ENCODE peak calls at places on chromosomes 5 and 9, in ten cellular contexts. X is IMR-90, H is breast epithelium, L is gastrocnemius medialis, D is esophagus squamous epithelium, Y is ovary, O is Peyer's patch, E is transverse colon, A is lower leg skin, V is suprapubic skin. T is an unnamed sample.

GRCh38 chr5:20524956-20525529 is 537.0 kb upstream of the CDH18 start:
- DNase-seq in X (no peak), H (no peak), L (no peak), D (no peak), Y (no peak), O (no peak), E (no peak), A (no peak), V (no peak), T (no peak)

GRCh38 chr5:95816803-95817202 is 5.7 kb downstream of the GLRX start:
- DNase-seq in X (no peak), H (no peak), L (no peak), D (no peak), Y (no peak), O (no peak), E (no peak), A (no peak), V (no peak), T (no peak)

GRCh38 chr5:34563269-34563668 is 92.9 kb upstream of the RAI14 start:
- DNase-seq in X (no peak), H (no peak), L (no peak), D (no peak), Y (no peak), O (no peak), E (no peak), A (no peak), V (no peak), T (no peak)

GRCh38 chr9:115810166-115810565 is 343.4 kb upstream of the PAPPA start:
- DNase-seq in X (no peak), H (no peak), L (no peak), D (no peak), Y (no peak), O (no peak), E (no peak), A (no peak), V (no peak), T (no peak)

GRCh38 chr5:170154297-170154696 is 48.6 kb downstream of the FOXI1 start:
- DNase-seq in X (no peak), H (no peak), L (no peak), D (no peak), Y (no peak), O (no peak), E (no peak), A (no peak), V (no peak), T (no peak)

GRCh38 chr5:98443916-98444315 is 329.5 kb upstream of the RGMB start:
- DNase-seq in X (no peak), H (no peak), L (no peak), D (no peak), Y (no peak), O (no peak), E (no peak), A (no peak), V (no peak), T (no peak)

GRCh38 chr5:174355208-174355612 is 309.7 kb downstream of the NSG2 start:
- DNase-seq in X (peak), H (no peak), L (no peak), D (no peak), Y (no peak), O (no peak), E (no peak), A (no peak), V (no peak), T (no peak)

GRCh38 chr5:153619706-153620105 is 129.2 kb downstream of the GRIA1 start:
- DNase-seq in X (peak), H (no peak), L (no peak), D (no peak), Y (no peak), O (no peak), E (no peak), A (no peak), V (no peak), T (peak)

GRCh38 chr5:111853748-111854147 is 96.8 kb upstream of the NREP start:
- DNase-seq in X (peak), H (no peak), L (no peak), D (no peak), Y (no peak), O (no peak), E (no peak), A (no peak), V (no peak), T (no peak)

GRCh38 chr9:125435776-125436612 is 174.4 kb downstream of the GAPVD1 start:
- DNase-seq in X (no peak), H (no peak), L (no peak), D (no peak), Y (no peak), O (no peak), E (no peak), A (no peak), V (peak), T (no peak)

GRCh38 chr5:146345578-146346366 is 7.1 kb downstream of the POU4F3 start:
- DNase-seq in X (no peak), H (no peak), L (no peak), D (no peak), Y (no peak), O (no peak), E (no peak), A (no peak), V (no peak), T (no peak)

GRCh38 chr5:159207616-159208507 is 1.5 kb downstream of the RNF145 start:
- DNase-seq in X (peak), H (peak), L (peak), D (peak), Y (peak), O (peak), E (peak), A (peak), V (peak), T (peak)

GRCh38 chr5:1312993-1313833 is 18.3 kb upstream of the TERT start:
- DNase-seq in X (no peak), H (no peak), L (no peak), D (no peak), Y (no peak), O (peak), E (peak), A (no peak), V (peak), T (no peak)

GRCh38 chr9:98230789-98231188 is 24.7 kb downstream of the TBC1D2 start:
- DNase-seq in X (no peak), H (no peak), L (no peak), D (no peak), Y (no peak), O (no peak), E (no peak), A (no peak), V (no peak), T (no peak)

GRCh38 chr9:90665072-90665471 is 22.4 kb upstream of the DIRAS2 start:
- DNase-seq in X (no peak), H (no peak), L (no peak), D (no peak), Y (no peak), O (no peak), E (no peak), A (no peak), V (no peak), T (no peak)

GRCh38 chr5:180135967-180136641 is 64.5 kb upstream of the RNF130 start:
- DNase-seq in X (no peak), H (no peak), L (no peak), D (no peak), Y (no peak), O (peak), E (no peak), A (no peak), V (peak), T (no peak)

GRCh38 chr5:138111937-138112336 is 27.3 kb downstream of the NME5 start:
- DNase-seq in X (peak), H (no peak), L (no peak), D (no peak), Y (no peak), O (no peak), E (no peak), A (no peak), V (no peak), T (no peak)

GRCh38 chr5:134177197-134178171 is 734 bp upstream of the SKP1 start:
- DNase-seq in X (peak), H (peak), L (peak), D (peak), Y (peak), O (peak), E (peak), A (peak), V (peak), T (peak)

GRCh38 chr5:54651482-54652076 is 134.0 kb downstream of the SNX18 start:
- DNase-seq in X (peak), H (peak), L (no peak), D (no peak), Y (peak), O (no peak), E (peak), A (peak), V (peak), T (no peak)

GRCh38 chr9:79242489-79242888 is 329.3 kb upstream of the TLE4 start:
- DNase-seq in X (no peak), H (no peak), L (no peak), D (no peak), Y (no peak), O (no peak), E (no peak), A (no peak), V (no peak), T (no peak)

GRCh38 chr5:45411971-45412612 is 284.1 kb downstream of the HCN1 start:
- DNase-seq in X (peak), H (no peak), L (no peak), D (no peak), Y (no peak), O (no peak), E (no peak), A (no peak), V (no peak), T (no peak)

GRCh38 chr5:112276996-112277395 is 142.1 kb downstream of the EPB41L4A start:
- DNase-seq in X (no peak), H (no peak), L (no peak), D (no peak), Y (no peak), O (no peak), E (no peak), A (no peak), V (no peak), T (no peak)

GRCh38 chr5:57499262-57500050 is 16.8 kb upstream of the ACTBL2 start:
- DNase-seq in X (peak), H (no peak), L (no peak), D (no peak), Y (no peak), O (no peak), E (no peak), A (no peak), V (no peak), T (peak)

GRCh38 chr5:136781464-136781863 is 416.1 kb upstream of the TRPC7 start:
- DNase-seq in X (peak), H (no peak), L (no peak), D (no peak), Y (no peak), O (no peak), E (no peak), A (no peak), V (no peak), T (no peak)

GRCh38 chr5:149549461-149550266 is 1.6 kb downstream of the CSNK1A1 start:
- DNase-seq in X (peak), H (no peak), L (no peak), D (no peak), Y (no peak), O (peak), E (peak), A (no peak), V (peak), T (peak)
- TF ChIP-seq POLR2A in X (no peak), H (no peak), L (no peak), D (no peak), Y (no peak), O (no peak), E (peak), A (no peak), V (no peak), T (peak)

DNA sequence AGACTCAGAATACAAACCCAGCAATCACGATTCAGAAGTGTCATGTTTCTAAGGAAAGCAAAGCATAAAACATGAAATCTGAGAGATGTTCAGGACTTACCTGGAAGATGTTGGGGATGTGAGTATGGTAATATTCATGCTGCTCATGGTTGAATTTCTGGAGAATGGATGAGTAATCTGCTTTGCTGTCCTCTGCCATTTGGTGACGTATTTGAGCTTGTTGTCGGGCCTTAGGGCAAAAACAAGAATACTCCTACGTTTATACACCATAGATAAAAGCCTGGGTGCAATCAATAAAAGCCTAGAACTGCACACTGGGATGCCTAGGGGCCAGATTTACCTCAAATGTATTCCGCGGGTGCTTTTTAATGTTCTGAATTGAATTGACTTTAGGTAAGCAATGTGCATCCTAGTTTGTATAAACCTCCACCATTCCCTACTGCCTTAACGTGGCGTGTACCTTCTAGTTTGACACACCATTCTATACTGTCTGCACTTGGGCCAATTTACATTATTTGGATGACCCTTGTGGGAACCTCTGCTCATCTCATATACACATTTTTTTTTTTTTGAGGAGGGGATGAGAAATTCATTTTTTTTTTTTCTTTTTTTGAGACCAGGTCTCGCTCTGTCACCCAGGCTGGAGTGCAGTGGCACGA is 94.3 kb downstream of the USP20 start:
- DNase-seq in X (no peak), H (no peak), L (no peak), D (no peak), Y (no peak), O (no peak), E (no peak), A (no peak), V (no peak), T (no peak)
- TF ChIP-seq POLR2A in X (no peak), H (no peak), L (no peak), D (no peak), Y (no peak), O (no peak), E (no peak), A (no peak), V (no peak), T (no peak)

DNA sequence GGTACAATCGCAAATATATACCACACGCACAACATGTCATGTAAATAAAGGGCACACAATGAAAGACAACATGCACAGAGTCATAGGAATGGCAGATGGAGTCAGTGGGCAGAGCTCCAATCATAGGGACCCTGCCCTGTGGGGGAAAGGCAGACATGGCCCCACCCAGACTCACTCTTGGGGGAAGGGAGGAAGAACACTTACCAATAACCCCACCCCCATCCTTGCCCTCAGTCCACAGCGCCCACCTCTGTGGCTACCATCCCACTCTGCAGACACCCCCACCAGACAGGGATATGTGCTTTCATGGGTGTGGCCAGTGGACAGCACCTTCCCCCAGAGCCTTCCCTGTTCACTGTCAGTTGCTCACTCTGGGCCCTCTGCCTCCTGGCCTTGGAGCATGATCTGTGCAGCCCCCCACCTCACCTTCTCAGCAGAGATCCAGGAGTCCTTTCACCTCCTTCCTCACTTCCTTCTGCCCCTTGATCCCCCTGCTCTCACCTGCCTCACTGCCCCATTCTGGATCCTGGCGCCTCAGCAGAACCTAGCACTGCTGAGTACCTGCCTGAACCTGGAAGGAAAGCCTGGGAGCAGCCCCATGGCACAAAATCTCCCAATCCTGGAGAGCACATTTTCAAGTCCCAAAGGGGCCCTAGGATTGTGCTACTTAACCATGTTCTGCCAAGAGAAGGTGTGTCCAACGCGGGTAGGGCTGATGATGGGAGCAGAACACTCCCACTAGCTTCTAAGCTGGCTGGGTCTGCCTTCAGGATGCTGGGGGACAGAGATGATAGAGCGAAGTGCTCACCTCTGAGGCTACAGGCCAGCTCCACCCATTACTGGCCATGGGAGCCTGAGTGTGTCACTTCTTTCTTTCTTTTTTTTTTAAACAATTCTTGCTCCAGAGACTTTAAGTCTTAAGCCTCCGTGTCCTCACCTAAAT is 1.5 kb upstream of the PHF19 start:
- DNase-seq in X (no peak), H (no peak), L (no peak), D (no peak), Y (peak), O (no peak), E (no peak), A (no peak), V (no peak), T (peak)
- TF ChIP-seq POLR2A in X (no peak), H (no peak), L (no peak), D (no peak), Y (no peak), O (no peak), E (no peak), A (no peak), V (no peak), T (no peak)

DNA sequence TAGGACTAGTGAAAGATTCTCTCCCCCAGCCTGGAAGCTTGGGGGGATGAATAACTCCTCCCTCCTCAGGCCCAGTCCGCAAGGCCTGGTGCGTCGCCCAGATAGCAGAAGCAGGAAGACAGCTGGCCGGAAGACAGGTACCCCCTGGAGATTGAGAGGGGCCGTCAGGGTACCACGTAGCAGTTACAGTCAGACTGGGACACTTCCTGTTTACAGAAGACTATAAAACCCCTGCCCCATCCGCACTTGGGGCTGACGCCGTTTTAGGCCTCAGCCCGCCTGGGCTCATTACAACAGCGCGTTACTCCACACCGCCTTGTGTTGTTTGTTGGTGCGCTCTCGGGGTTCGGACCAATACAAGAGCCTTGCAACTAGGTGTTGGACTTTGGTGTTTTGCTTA is 15.4 kb downstream of the SEMA6A start:
- DNase-seq in X (no peak), H (no peak), L (no peak), D (no peak), Y (no peak), O (no peak), E (no peak), A (no peak), V (no peak), T (no peak)
- TF ChIP-seq POLR2A in X (no peak), H (no peak), L (no peak), D (no peak), Y (no peak), O (no peak), E (no peak), A (no peak), V (no peak), T (no peak)

GRCh38 chr5:177133845-177134652 is 476 bp downstream of the NSD1 start:
- DNase-seq in X (peak), H (no peak), L (peak), D (no peak), Y (peak), O (no peak), E (peak), A (no peak), V (no peak), T (peak)
- TF ChIP-seq POLR2A in X (no peak), H (peak), L (no peak), D (no peak), Y (no peak), O (no peak), E (peak), A (no peak), V (no peak), T (no peak)

GRCh38 chr9:137070201-137070905 is at the start of gene SAPCD2:
- DNase-seq in X (peak), H (peak), L (peak), D (peak), Y (peak), O (peak), E (peak), A (peak), V (peak), T (peak)
- TF ChIP-seq POLR2A in X (no peak), H (no peak), L (no peak), D (peak), Y (no peak), O (no peak), E (no peak), A (no peak), V (no peak), T (peak)

DNA sequence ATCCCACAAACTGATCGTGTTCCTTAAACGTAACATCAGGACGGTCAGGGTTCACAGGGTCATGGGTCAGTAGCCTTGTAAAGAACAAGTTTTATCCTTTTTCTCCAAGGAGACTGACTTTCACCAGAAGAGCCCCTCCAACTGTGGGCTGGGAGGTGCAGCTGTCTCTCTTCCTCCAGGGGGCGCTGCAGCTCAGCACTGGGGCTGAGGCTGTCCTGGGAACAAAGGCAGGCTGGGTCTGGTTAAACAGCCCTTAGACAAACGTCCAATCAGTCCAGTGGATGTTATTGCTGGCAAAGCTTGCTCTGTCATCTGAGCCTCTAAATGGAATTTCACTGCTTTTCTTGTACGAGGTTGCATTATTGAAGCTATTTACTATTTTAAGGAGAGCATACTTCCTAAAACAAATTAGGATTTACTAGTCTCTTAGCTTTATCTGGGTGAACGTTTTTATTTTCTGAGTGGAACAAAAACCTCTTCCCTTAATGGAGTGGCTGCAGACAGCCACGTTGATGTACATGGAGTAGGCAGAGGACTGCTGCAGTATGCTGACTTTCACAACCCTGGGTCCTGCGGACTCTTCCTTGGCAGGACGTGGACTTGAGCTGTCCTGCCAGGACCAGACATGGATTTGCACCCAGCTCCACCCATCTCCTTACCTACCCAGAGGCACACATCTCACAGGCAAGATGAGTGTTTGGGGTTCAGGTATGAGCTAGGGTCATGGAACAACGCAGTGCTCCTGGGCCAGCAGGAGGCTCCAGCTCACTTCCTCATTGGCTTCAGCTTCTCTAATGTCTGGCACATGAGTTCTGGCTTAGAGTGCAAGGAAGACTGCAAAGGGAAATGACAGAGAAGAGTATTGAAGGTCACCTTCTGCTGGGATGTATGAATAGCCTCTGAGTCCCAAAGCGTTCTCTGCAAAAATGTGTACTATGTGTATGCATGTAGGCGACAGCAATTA is 7.8 kb downstream of the EXOSC2 start:
- DNase-seq in X (peak), H (peak), L (no peak), D (no peak), Y (peak), O (peak), E (peak), A (no peak), V (peak), T (peak)
- TF ChIP-seq POLR2A in X (no peak), H (no peak), L (no peak), D (no peak), Y (no peak), O (no peak), E (no peak), A (no peak), V (no peak), T (no peak)